ENCODE peak calls at places on chromosome 4, in eight cellular contexts. M is neural progenitor cell, T is endothelial cell of umbilical vein, X is MM.1S, I is astrocyte, A is fibroblast of lung, D is OCI-LY7, U is neuronal stem cell. K is an unnamed sample.

GRCh38 chr4:162952232-162952631 is 214.5 kb downstream of the NAF1 start:
- DNase-seq in T (no peak), U (no peak), A (no peak), M (no peak), X (no peak), D (no peak), I (peak; percentile 36), K (peak; percentile 22)

GRCh38 chr4:164379694-164380093 is 374.2 kb upstream of the SMIM31 start:
- DNase-seq in U (no peak), I (no peak), A (no peak), D (no peak), M (no peak), X (no peak), T (no peak), K (no peak)

GRCh38 chr4:30867427-30867826 is 147.3 kb downstream of the PCDH7 start:
- DNase-seq in I (peak; percentile 38), D (no peak), A (no peak), U (no peak), T (no peak), M (no peak), X (no peak), K (no peak)

GRCh38 chr4:3470244-3471097 is 7.4 kb downstream of the DOK7 start:
- DNase-seq in U (no peak), T (peak; percentile 21), M (peak; percentile 2), D (no peak), A (peak; percentile 79), I (peak; percentile 22), X (no peak), K (peak; percentile 90)

GRCh38 chr4:15920723-15921591 is 17.6 kb downstream of the FGFBP1 start:
- DNase-seq in D (no peak), A (peak; percentile 96), I (peak; percentile 98), M (no peak), X (no peak), U (no peak), T (peak; percentile 89), K (peak; percentile 77)

GRCh38 chr4:1376841-1377605 is 29.2 kb downstream of the NKX1-1 start:
- DNase-seq in A (no peak), D (no peak), M (peak; percentile 57), U (no peak), X (no peak), T (no peak), I (no peak), K (no peak)

GRCh38 chr4:64407000-64407399 is 2.2 kb downstream of the TECRL start:
- DNase-seq in U (no peak), D (no peak), A (no peak), M (no peak), X (no peak), T (no peak), I (no peak), K (no peak)

GRCh38 chr4:159434496-159435241 is 331.8 kb downstream of the RAPGEF2 start:
- DNase-seq in T (no peak), X (no peak), A (peak; percentile 49), U (no peak), I (peak; percentile 27), M (no peak), D (no peak), K (no peak)

GRCh38 chr4:7772708-7773385 is 166.8 kb downstream of the AFAP1 start:
- DNase-seq in M (no peak), D (no peak), T (no peak), A (peak; percentile 32), U (no peak), X (no peak), I (no peak), K (peak; percentile 62)

GRCh38 chr4:32226201-32226600 is 1506.0 kb downstream of the PCDH7 start:
- DNase-seq in M (no peak), I (peak; percentile 65), D (no peak), A (peak; percentile 54), X (no peak), U (no peak), T (no peak), K (no peak)

GRCh38 chr4:36775544-36775943 is 469.0 kb upstream of the NWD2 start:
- DNase-seq in T (no peak), X (no peak), U (no peak), I (no peak), D (no peak), M (no peak), A (no peak), K (no peak)

GRCh38 chr4:71221510-71222466 is 117.0 kb upstream of the SLC4A4 start:
- DNase-seq in I (no peak), T (no peak), D (no peak), X (no peak), U (no peak), M (no peak), A (no peak), K (peak; percentile 71)

GRCh38 chr4:169485791-169486742 is 126.3 kb downstream of the NEK1 start:
- DNase-seq in D (peak; percentile 33), T (peak; percentile 78), I (peak; percentile 42), U (peak; percentile 61), A (peak; percentile 79), M (peak; percentile 49), X (peak; percentile 65), K (no peak)

GRCh38 chr4:181971411-181971810 is 271.8 kb upstream of the TENM3 start:
- DNase-seq in U (no peak), I (peak; percentile 68), X (peak; percentile 53), M (no peak), A (no peak), D (no peak), T (no peak), K (no peak)

GRCh38 chr4:184166736-184167135 is 50.9 kb downstream of the ENPP6 start:
- DNase-seq in U (no peak), A (no peak), D (no peak), X (no peak), T (no peak), I (no peak), M (no peak), K (no peak)

GRCh38 chr4:6692379-6692778 is 1.3 kb upstream of the S100P start:
- DNase-seq in U (no peak), D (no peak), M (no peak), A (no peak), I (no peak), T (no peak), X (no peak), K (no peak)

GRCh38 chr4:10746371-10747143 is 62.0 kb upstream of the CLNK start:
- DNase-seq in X (no peak), I (peak; percentile 86), U (no peak), A (peak; percentile 13), M (no peak), T (no peak), D (no peak), K (no peak)

GRCh38 chr4:112927544-112927943 is 121.9 kb upstream of the ANK2 start:
- DNase-seq in A (no peak), U (no peak), I (no peak), D (no peak), T (no peak), M (no peak), X (no peak), K (no peak)

GRCh38 chr4:87565746-87566145 is 36.6 kb upstream of the SPARCL1 start:
- DNase-seq in X (no peak), U (no peak), A (no peak), T (no peak), I (no peak), M (no peak), D (no peak), K (no peak)
- H2AFZ ChIP-seq in X (no peak overlapping the region), U (no peak overlapping the region), A (no peak overlapping the region), T (no peak overlapping the region), I (no peak overlapping the region), M (peak overlapping the region; percentile 66), D (no peak overlapping the region), K (no peak overlapping the region)

DNA sequence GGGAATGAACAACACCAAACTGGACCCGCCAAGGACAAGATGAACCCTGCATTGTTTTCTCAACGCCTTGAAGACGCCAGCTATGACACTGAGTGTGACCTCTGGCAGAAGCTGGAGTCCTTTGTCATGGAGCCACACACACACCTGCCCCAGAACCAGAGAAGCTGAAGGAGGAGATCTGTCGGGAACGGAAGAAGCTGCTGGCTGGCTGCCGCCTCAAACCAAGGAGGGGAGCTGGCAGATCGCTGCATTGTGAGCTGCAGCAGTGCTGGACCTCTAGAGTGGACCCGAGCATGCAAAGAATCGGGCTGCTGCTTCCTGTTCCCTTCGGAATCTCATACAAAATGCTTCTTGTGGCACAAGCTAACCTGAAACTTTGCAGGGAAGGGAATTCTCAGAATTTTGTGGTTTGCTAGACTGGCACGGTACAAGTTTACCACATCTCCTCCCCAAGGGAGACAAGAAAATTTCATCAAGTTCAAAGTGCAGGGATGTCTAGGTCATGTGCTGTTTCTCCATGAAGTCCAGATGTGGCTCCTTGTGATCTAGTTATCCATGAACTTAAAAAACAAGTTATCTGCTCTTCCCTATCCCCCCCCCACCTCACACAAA is 23.4 kb upstream of the GLRB start:
- DNase-seq in D (no peak), A (no peak), U (no peak), M (no peak), X (no peak), I (no peak), T (no peak), K (no peak)
- H2AFZ ChIP-seq in D (no peak overlapping the region), A (no peak overlapping the region), U (peak overlapping the region; percentile 42), M (no peak overlapping the region), X (no peak overlapping the region), I (no peak overlapping the region), T (no peak overlapping the region), K (peak overlapping the region; percentile 40)

GRCh38 chr4:189784651-189785050 is 156.0 kb upstream of the FRG1 start:
- DNase-seq in D (no peak), T (no peak), A (no peak), X (no peak), I (no peak), M (no peak), U (no peak), K (no peak)

GRCh38 chr4:189785257-189785656 is 155.4 kb upstream of the FRG1 start:
- DNase-seq in T (no peak), X (no peak), U (no peak), A (no peak), D (no peak), I (no peak), M (peak; percentile 55), K (no peak)

GRCh38 chr4:189786447-189786846 is 154.2 kb upstream of the FRG1 start:
- DNase-seq in I (no peak), U (no peak), X (no peak), T (no peak), M (no peak), A (no peak), D (no peak), K (no peak)

GRCh38 chr4:189792819-189793618 is 147.7 kb upstream of the FRG1 start:
- DNase-seq in I (peak; percentile 8), U (peak; percentile 85), X (peak; percentile 30), D (peak; percentile 33), A (peak; percentile 76), T (peak; percentile 1), M (peak; percentile 85), K (no peak)

GRCh38 chr4:189787216-189788031 is 153.2 kb upstream of the FRG1 start:
- DNase-seq in U (no peak), I (no peak), X (no peak), T (no peak), M (no peak), A (peak; percentile 29), D (no peak), K (no peak)
- H2AFZ ChIP-seq in U (no peak overlapping the region), I (no peak overlapping the region), X (no peak overlapping the region), T (no peak overlapping the region), M (no peak overlapping the region), A (no peak overlapping the region), D (no peak overlapping the region), K (no peak overlapping the region)

DNA sequence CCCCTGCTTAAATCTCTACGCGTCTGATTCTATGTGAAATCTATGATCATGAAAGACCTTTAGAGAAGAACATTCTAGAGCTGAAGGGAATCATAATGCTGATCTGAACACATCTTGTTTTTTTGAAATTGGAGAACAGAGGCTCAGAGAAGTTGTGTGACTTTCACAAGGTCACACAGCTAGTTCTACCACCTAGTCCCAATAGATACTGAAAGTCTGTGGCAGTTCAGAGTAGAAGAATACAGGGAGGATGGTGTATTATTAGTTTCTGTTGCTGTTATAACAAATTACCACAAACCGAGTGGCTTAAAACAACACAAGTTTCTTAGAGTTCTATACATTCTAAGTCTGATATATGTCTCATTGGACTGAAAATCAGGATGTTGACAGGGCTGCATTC is 14.5 kb downstream of the CYP2U1 start:
- DNase-seq in I (no peak), D (no peak), T (no peak), A (no peak), X (no peak), U (no peak), M (no peak), K (no peak)
- H2AFZ ChIP-seq in I (no peak overlapping the region), D (no peak overlapping the region), T (no peak overlapping the region), A (no peak overlapping the region), X (no peak overlapping the region), U (no peak overlapping the region), M (no peak overlapping the region), K (no peak overlapping the region)

K was measured in osteoblast.